ENCODE peak calls at places on chromosomes 16 and 17, in four cellular contexts. B is keratinocyte, C is SJSA1, W is aorta. Y is an unnamed sample.

GRCh38 chr17:78490156-78490555 is 87.0 kb downstream of the DNAH17 start:
- DNase-seq in B (no peak), C (no peak), W (no peak), Y (no peak)

GRCh38 chr17:44086364-44087311 is 16.1 kb downstream of the G6PC3 start:
- DNase-seq in B (peak; percentile 88), C (peak; percentile 85), W (no peak), Y (peak; percentile 57)

GRCh38 chr17:19460695-19461094 is 49.7 kb downstream of the RNF112 start:
- DNase-seq in B (no peak), C (no peak), W (peak; percentile 72), Y (no peak)

GRCh38 chr17:42246515-42246914 is 29.7 kb downstream of the STAT5B start:
- DNase-seq in B (no peak), C (no peak), W (no peak), Y (no peak)

GRCh38 chr17:18119166-18119745 is 10.7 kb downstream of the MYO15A start:
- DNase-seq in B (no peak), C (no peak), W (no peak), Y (no peak)

GRCh38 chr17:77253611-77254051 is 112.9 kb downstream of the SEC14L1 start:
- DNase-seq in B (no peak), C (peak; percentile 72), W (no peak), Y (peak; percentile 60)

GRCh38 chr16:57639172-57639571 is 10.7 kb downstream of the ADGRG1 start:
- DNase-seq in B (no peak), C (no peak), W (no peak), Y (no peak)

GRCh38 chr17:65185686-65186382 is 48.7 kb downstream of the RGS9 start:
- DNase-seq in B (no peak), C (no peak), W (no peak), Y (no peak)

GRCh38 chr17:42672038-42672437 is 4.8 kb downstream of the PLEKHH3 start:
- DNase-seq in B (no peak), C (no peak), W (no peak), Y (no peak)

GRCh38 chr17:17516315-17516930 is 20.2 kb upstream of the RASD1 start:
- DNase-seq in B (no peak), C (no peak), W (peak; percentile 21), Y (no peak)

GRCh38 chr16:67537270-67537635 is 8.6 kb downstream of the RIPOR1 start:
- DNase-seq in B (no peak), C (no peak), W (peak; percentile 87), Y (peak; percentile 92)

GRCh38 chr16:77437859-77438258 is 3.0 kb upstream of the ADAMTS18 start:
- DNase-seq in B (no peak), C (no peak), W (no peak), Y (no peak)

DNA sequence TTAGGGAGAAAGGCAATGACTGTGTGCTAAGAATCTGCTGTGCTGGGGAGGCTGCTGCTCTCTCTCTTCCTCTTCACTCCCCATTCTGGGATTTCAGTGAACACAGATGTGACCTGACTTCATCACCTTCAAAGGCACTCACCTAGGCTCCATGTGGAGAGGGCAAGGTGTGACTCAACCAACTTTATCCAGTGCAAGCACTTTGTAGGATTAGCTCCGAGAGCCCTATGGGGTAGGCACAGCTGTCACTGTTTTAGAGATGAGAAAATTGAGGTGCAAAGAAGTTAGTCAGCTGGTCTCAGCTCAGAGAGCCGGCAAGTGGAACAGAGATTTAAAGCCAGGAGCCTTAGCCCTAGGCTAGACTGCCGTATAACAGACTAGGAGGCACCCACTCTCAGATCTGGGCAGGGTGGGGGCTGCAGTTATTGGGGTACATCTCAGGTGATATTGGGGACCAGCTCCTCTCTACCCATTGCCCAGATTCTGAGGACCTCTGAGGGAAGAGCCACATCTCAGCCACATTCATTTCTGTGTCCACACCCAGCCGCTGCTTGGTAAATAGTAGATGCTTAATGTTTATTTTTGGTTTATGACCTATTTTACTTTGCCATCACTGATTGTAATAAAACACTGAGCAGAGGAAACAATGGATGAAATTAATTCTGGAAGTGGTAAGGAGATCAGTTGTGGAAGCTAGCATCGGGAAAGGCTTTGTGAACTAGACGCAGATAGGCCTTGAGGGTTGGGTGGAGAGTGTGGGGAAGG is 138.8 kb downstream of the CCDC182 start:
- DNase-seq in B (no peak), C (no peak), W (no peak), Y (no peak)
- H3K27ac ChIP-seq in B (no peak overlapping the region), C (no peak overlapping the region), W (no peak overlapping the region), Y (no peak overlapping the region)

GRCh38 chr17:4753392-4753791 is 13.7 kb upstream of the CXCL16 start:
- DNase-seq in B (no peak), C (no peak), W (no peak), Y (no peak)
- H3K27me3 ChIP-seq in B (peaks cover 2% of the 10 kb centered on the region), C (peaks cover 46% of the 10 kb centered on the region), W (no peaks in the 10 kb centered on the region), Y (peaks cover 49% of the 10 kb centered on the region)

DNA sequence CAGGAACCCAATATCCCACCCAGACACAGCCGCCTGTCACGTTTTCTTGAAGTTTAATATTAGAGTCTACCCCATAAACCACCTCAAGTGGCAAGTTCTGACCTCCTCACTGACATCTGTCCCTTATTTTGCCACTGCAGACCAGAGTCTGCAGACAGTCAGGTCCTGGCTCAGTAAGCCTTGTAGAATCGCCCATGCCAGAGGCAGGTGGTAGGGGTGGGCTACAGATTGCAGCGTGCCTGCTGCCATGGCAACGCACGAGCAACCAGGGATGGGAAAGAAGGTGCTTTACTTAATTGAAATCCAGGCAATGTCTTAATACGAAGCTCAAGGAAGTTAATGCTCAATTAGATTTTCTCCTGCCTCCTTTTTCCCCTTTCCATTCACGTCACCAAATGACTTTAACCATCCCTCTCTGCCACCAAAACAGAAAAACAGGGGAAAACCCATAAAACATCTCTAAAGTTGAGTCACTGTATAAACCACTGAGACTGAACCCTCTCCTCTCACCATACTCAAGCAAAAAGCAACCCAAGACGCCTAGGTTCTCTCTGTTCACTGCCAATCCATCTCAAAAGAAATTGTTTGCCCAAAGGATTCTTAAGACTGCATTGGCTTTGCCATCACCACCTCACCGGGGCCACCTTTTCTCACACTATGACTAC is 228.8 kb downstream of the SLC39A11 start:
- DNase-seq in B (no peak), C (no peak), W (no peak), Y (no peak)
- H3K27ac ChIP-seq in B (no peak overlapping the region), C (no peak overlapping the region), W (no peak overlapping the region), Y (no peak overlapping the region)

GRCh38 chr17:79833744-79834574 is 5.3 kb downstream of the CBX4 start:
- DNase-seq in B (no peak), C (no peak), W (no peak), Y (peak; percentile 83)
- H3K27me3 ChIP-seq in B (no peaks in the 10 kb centered on the region), C (no peaks in the 10 kb centered on the region), W (no peaks in the 10 kb centered on the region), Y (no peaks in the 10 kb centered on the region)

DNA sequence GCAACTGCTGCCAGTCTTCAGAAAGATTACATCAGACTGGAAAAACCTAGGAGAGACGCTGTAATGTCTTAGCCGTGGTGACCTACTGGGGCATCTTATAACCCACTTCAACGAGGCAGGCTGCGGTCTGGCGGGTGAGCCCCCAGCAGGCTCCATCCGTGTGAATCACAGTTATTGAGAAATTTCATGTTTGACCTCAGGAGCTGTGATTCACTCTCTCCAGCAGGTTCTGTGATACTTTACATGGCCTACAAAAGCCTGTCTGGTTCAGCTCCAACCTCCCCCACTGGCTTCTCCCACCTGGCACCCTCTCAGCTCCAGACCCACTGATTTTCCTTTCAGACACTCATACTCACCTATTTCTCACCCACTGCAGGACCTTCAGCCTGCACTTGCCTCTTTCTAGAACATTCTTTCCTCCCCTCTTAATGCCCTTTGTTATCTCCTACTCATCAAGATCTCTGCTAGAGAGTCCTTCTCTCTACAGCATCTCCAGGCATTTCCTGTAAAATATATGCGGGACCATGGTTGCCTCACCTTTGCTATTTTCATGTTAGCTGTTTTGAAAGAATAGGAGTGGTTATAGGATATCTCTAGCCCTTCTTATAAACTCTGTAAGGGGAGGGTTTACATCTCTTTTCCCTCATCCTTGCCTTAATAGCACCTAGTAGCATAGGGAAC is 227.9 kb downstream of the MAF start:
- DNase-seq in B (no peak), C (no peak), W (no peak), Y (no peak)
- H3K27ac ChIP-seq in B (no peak overlapping the region), C (no peak overlapping the region), W (no peak overlapping the region), Y (no peak overlapping the region)

GRCh38 chr17:63850401-63850800 is 7.9 kb upstream of the SMARCD2 start:
- DNase-seq in B (no peak), C (no peak), W (no peak), Y (no peak)
- H3K27me3 ChIP-seq in B (peaks cover 9% of the 10 kb centered on the region), C (peaks cover 12% of the 10 kb centered on the region), W (no peaks in the 10 kb centered on the region), Y (no peaks in the 10 kb centered on the region)

DNA sequence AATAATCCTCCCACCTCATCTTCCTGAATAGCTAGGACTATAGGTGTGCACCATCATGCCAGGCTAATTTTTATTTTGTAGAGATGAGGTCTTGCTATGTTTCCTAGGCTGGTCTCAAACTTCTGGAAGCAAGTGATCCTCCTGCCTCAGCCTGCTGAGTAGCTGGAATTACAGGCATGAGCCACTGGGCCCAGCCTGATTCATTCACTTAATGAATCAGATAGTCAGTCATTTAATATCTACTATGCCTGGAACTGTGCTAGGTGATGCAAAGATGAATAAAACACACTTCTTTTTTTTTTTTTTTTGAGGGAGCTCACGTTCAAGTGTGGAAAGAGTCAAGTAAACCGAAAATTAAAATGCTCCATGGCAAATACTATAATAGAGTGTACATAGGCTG is 39.4 kb downstream of the EFCAB13 start:
- DNase-seq in B (no peak), C (no peak), W (no peak), Y (no peak)
- H3K27ac ChIP-seq in B (no peak overlapping the region), C (no peak overlapping the region), W (no peak overlapping the region), Y (no peak overlapping the region)

GRCh38 chr16:49337814-49338350 is 35.7 kb upstream of the C16orf78 start:
- DNase-seq in B (no peak), C (no peak), W (no peak), Y (no peak)

GRCh38 chr16:49341706-49342105 is 31.9 kb upstream of the C16orf78 start:
- DNase-seq in B (no peak), C (no peak), W (no peak), Y (no peak)

GRCh38 chr16:49338867-49339266 is 34.7 kb upstream of the C16orf78 start:
- DNase-seq in B (no peak), C (no peak), W (no peak), Y (no peak)

GRCh38 chr16:49342336-49343265 is 31.0 kb upstream of the C16orf78 start:
- DNase-seq in B (no peak), C (no peak), W (no peak), Y (no peak)

GRCh38 chr16:49340466-49340865 is 33.1 kb upstream of the C16orf78 start:
- DNase-seq in B (no peak), C (no peak), W (no peak), Y (no peak)
- H3K27me3 ChIP-seq in B (no peaks in the 10 kb centered on the region), C (no peaks in the 10 kb centered on the region), W (no peaks in the 10 kb centered on the region), Y (no peaks in the 10 kb centered on the region)

GRCh38 chr16:4303973-4304372 is 11.9 kb upstream of the GLIS2 start:
- DNase-seq in B (no peak), C (no peak), W (no peak), Y (no peak)

GRCh38 chr16:4309833-4310266 is 6.0 kb upstream of the GLIS2 start:
- DNase-seq in B (no peak), C (peak; percentile 91), W (peak; percentile 81), Y (no peak)

GRCh38 chr16:4309102-4309832 is 6.6 kb upstream of the GLIS2 start:
- DNase-seq in B (no peak), C (no peak), W (no peak), Y (no peak)

GRCh38 chr16:4307215-4308037 is 8.4 kb upstream of the GLIS2 start:
- DNase-seq in B (no peak), C (peak; percentile 99), W (peak; percentile 96), Y (peak; percentile 99)

GRCh38 chr16:4306439-4307214 is 9.2 kb upstream of the GLIS2 start:
- DNase-seq in B (no peak), C (no peak), W (no peak), Y (peak; percentile 78)
- H3K27ac ChIP-seq in B (peak overlapping the region; percentile 60), C (peak overlapping the region; percentile 67), W (peak overlapping the region; percentile 72), Y (peak overlapping the region; percentile 76)